ENCODE peak calls at places on chromosomes 4 and X, in six cellular contexts. D, T, Y, Q, Z and B are unnamed samples.

GRCh38 chr4:8118035-8118434 is 40.6 kb downstream of the ABLIM2 start:
- DNase-seq in D (no peak), T (no peak), Y (no peak), Q (no peak), Z (no peak), B (no peak)

GRCh38 chr4:121829511-121829910 is 5.8 kb upstream of the CCNA2 start:
- DNase-seq in D (no peak), T (no peak), Y (no peak), Q (no peak), Z (no peak), B (no peak)

GRCh38 chr4:95142877-95143412 is 385.2 kb downstream of the BMPR1B start:
- DNase-seq in D (no peak), T (no peak), Y (no peak), Q (no peak), Z (no peak), B (no peak)

GRCh38 chr4:30962949-30963348 is 242.8 kb downstream of the PCDH7 start:
- DNase-seq in D (no peak), T (no peak), Y (no peak), Q (no peak), Z (no peak), B (peak)

GRCh38 chr4:8721621-8722020 is 129.1 kb downstream of the CPZ start:
- DNase-seq in D (no peak), T (no peak), Y (no peak), Q (no peak), Z (no peak), B (no peak)

GRCh38 chr4:42641155-42641554 is 15.8 kb downstream of the ATP8A1 start:
- DNase-seq in D (no peak), T (no peak), Y (no peak), Q (no peak), Z (no peak), B (no peak)

GRCh38 chr4:181693517-181693916 is 549.7 kb upstream of the TENM3 start:
- DNase-seq in D (no peak), T (no peak), Y (no peak), Q (no peak), Z (no peak), B (no peak)

GRCh38 chrX:69178592-69178991 is 13.3 kb upstream of the PJA1 start:
- DNase-seq in D (no peak), T (no peak), Y (no peak), Q (no peak), Z (no peak), B (no peak)

GRCh38 chr4:97942951-97943350 is 200.3 kb downstream of the STPG2 start:
- DNase-seq in D (no peak), T (no peak), Y (no peak), Q (no peak), Z (no peak), B (peak)